ENCODE peak calls at places on chromosome 11, in ten cellular contexts. Z, S, K, W, O, D, R, L, J and X are unnamed samples. For H3K9me3 and H3K4me1, the result is how much of the 10 kb centered on the place peaks cover.

GRCh38 chr11:22192289-22192641 is 620 bp upstream of the ANO5 start:
- DNase-seq in J (no peak), W (no peak), L (peak), S (no peak), R (no peak), D (peak), O (peak), K (peak), Z (no peak), X (no peak)

GRCh38 chr11:128518493-128519207 is 68.7 kb downstream of the ETS1 start:
- DNase-seq in Z (no peak), S (no peak), L (no peak), W (no peak), K (no peak), R (no peak), O (no peak), D (no peak), J (no peak), X (no peak)

GRCh38 chr11:130070829-130071205 is 1.1 kb downstream of the APLP2 start:
- DNase-seq in Z (no peak), S (peak), R (no peak), L (no peak), O (no peak), W (no peak), D (no peak), K (no peak), J (peak), X (peak)

GRCh38 chr11:123409886-123410549 is 20.1 kb upstream of the GRAMD1B start:
- DNase-seq in S (no peak), R (no peak), W (no peak), O (no peak), D (no peak), L (no peak), K (no peak), J (no peak), Z (no peak), X (no peak)

GRCh38 chr11:115134886-115135285 is 369.3 kb downstream of the CADM1 start:
- DNase-seq in K (no peak), L (no peak), J (no peak), W (no peak), S (no peak), O (no peak), R (no peak), Z (no peak), D (no peak), X (no peak)

GRCh38 chr11:120801801-120802689 is 221.9 kb upstream of the TBCEL start:
- DNase-seq in D (peak), S (peak), Z (peak), R (peak), K (peak), W (peak), L (peak), J (no peak), O (peak), X (no peak)

GRCh38 chr11:35516361-35516760 is 9.1 kb downstream of the PAMR1 start:
- DNase-seq in O (no peak), D (no peak), R (no peak), S (no peak), L (no peak), J (no peak), W (no peak), K (no peak), Z (no peak), X (no peak)

GRCh38 chr11:18754308-18754707 is 28.3 kb upstream of the IGSF22 start:
- DNase-seq in S (no peak), W (no peak), D (no peak), O (no peak), R (no peak), Z (no peak), L (no peak), J (no peak), K (no peak), X (no peak)

GRCh38 chr11:131056036-131056435 is 139.8 kb upstream of the SNX19 start:
- DNase-seq in L (no peak), D (no peak), Z (no peak), S (no peak), O (no peak), J (no peak), R (no peak), K (no peak), W (no peak), X (no peak)

GRCh38 chr11:96238563-96239166 is 104.3 kb downstream of the MAML2 start:
- DNase-seq in W (no peak), D (no peak), R (no peak), Z (no peak), K (no peak), S (no peak), L (no peak), J (no peak), O (no peak), X (no peak)

GRCh38 chr11:111714522-111714921 is 51.7 kb downstream of the PPP2R1B start:
- DNase-seq in D (no peak), K (no peak), R (no peak), Z (no peak), L (no peak), O (no peak), S (no peak), W (no peak), J (peak), X (no peak)

GRCh38 chr11:8005556-8005955 is 18.4 kb downstream of the EIF3F start:
- DNase-seq in S (no peak), K (no peak), L (no peak), W (no peak), Z (no peak), D (no peak), R (no peak), J (no peak), O (no peak), X (no peak)

GRCh38 chr11:7060828-7061227 is 28.0 kb upstream of the RBMXL2 start:
- DNase-seq in J (no peak), L (no peak), W (no peak), D (no peak), K (no peak), S (no peak), R (no peak), O (no peak), Z (no peak), X (no peak)

GRCh38 chr11:109858152-109858551 is 235.0 kb upstream of the ZC3H12C start:
- DNase-seq in S (no peak), L (no peak), Z (no peak), W (no peak), K (no peak), D (no peak), R (no peak), O (no peak), J (no peak), X (no peak)

GRCh38 chr11:115659061-115659963 is 155.1 kb upstream of the CADM1 start:
- DNase-seq in O (no peak), L (no peak), S (no peak), K (no peak), R (no peak), D (no peak), J (no peak), W (no peak), Z (no peak), X (peak)

GRCh38 chr11:84398017-84398626 is 1112.0 kb upstream of the CCDC90B start:
- DNase-seq in O (no peak), Z (no peak), W (no peak), L (no peak), R (no peak), S (no peak), D (no peak), J (no peak), K (peak), X (no peak)

GRCh38 chr11:119800619-119801018 is 71.6 kb upstream of the NECTIN1 start:
- DNase-seq in J (peak), Z (no peak), K (no peak), S (no peak), W (peak), D (no peak), O (no peak), L (no peak), R (no peak), X (no peak)
- H3K9me3 ChIP-seq in J (under half), Z (under half), K (under half), S (under half), W (under half), D (under half), O (under half), L (under half), R (under half), X (under half)

DNA sequence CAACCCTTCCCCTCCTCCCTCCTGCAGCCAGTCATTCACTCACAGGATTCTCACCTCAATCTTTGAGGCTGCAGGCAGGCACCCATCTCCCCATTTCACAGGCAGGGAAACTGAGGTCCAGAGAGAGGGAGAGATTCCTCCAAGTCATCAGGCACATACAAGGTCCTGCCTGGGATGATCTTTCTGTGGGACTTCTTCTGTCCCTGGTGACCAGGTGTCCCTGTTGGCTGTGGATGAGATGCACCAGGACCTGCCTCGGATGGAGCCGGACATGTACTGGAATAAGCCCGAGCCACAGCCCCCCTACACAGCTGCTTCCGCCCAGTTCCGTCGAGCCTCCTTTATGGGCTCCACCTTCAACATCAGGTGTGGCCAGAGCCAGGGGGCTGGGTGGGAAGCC is 7.8 kb downstream of the FTH1 start:
- DNase-seq in K (no peak), S (no peak), L (no peak), W (no peak), D (no peak), Z (no peak), O (no peak), R (no peak), J (peak), X (no peak)
- H3K4me1 ChIP-seq in K (under half), S (under half), L (under half), W (half or more), D (under half), Z (under half), O (under half), R (under half), J (half or more), X (under half)

DNA sequence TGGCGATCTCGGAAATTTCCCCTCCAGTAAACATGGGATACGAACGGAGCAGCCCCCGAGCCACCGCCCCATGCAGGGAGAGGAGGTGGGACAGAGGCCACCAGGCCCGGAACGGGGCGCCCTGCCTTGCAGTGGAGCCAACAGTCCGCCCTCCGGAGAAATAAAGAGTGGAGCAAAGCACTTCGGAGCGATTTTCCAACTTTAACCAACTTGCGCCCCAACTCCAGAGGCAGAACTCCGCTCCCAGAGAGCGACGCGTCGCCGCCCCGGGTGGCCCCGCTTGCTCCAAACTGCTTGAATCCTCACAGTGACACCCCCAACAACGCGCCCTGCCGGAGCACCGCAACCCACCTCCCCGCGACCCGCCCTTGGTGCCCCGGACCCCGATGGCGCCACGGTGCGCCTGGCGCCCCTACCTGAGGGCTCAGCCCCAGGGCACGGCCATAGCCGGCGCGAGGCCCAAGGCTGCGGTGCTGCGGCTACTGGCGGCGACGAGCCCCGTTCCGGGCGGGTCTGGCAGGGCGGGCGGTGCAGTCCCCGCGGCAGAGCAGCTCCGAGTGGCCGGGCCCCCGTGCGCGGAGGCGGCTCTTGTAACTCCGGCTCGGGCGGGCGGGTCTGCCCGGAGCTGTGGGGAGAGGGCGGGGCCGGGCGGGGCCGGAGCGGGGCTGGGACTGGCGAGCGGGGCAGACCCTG is at the start of gene AHNAK:
- DNase-seq in O (no peak), L (peak), W (peak), K (no peak), Z (no peak), D (peak), S (peak), J (peak), R (no peak), X (peak)
- TF ChIP-seq POLR2AphosphoS5 in O (no peak), L (peak), W (peak), K (peak), Z (peak), D (peak), S (peak), J (peak), R (peak), X (peak)

DNA sequence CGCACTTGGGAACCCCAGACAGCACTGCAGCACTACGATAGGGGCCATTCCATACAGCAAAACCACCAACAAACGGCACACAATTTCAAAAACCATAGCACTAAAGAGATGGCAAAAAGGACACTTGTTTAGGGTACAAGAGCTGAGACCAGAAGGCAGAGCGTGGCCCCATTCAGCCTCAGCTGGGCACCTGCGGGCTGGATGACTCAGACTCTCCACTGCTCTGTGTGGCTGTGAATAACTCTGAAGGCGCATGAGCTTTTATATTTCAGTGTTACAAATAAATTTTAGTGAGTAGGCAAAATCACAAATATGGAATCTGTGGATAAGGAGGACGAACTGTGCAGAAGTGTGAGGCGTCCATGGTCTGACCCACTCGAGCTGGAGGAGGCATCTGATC is 325.8 kb downstream of the SHANK2 start:
- DNase-seq in O (no peak), J (no peak), K (no peak), L (no peak), R (no peak), D (no peak), Z (no peak), W (no peak), S (no peak), X (no peak)
- H3K9me3 ChIP-seq in O (under half), J (under half), K (under half), L (under half), R (under half), D (under half), Z (under half), W (under half), S (under half), X (under half)

DNA sequence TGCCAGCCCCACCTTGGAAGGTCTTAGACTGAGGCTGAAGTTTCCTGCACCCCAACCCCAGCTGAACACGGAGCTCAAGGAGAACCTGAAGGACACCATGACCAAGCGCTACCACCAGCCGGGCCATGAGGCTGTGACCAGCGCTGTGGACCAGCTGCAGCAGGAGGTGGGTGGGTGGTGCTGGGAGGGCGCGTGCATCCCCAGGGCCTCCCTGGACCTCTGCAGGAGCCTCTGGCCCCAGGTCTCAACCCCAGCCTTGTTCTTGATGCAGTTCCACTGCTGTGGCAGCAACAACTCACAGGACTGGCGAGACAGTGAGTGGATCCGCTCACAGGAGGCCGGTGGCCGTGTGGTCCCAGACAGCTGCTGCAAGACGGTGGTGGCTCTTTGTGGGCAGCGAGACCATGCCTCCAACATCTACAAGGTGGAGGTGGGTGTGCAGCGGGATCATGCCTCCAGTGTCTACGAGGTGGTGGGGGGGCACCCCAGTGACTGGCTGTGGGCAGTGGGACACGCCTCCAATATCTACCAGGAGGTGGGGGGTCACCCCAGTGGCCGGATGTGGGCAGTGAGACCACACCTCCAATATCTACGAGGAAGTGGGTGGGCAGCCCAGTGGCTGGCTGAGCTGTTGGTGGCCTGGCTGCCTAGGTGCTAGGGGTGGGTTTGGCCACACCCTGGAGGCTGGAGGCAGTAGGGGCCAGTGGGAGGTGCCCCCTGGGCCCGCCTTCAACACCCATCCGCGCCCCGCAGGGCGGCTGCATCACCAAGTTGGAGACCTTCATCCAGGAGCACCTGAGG is 4.6 kb downstream of the CD151 start:
- DNase-seq in O (no peak), J (no peak), K (no peak), Z (no peak), D (peak), W (no peak), R (no peak), L (no peak), S (no peak), X (no peak)
- H3K4me1 ChIP-seq in O (under half), J (half or more), K (half or more), Z (half or more), D (under half), W (half or more), R (half or more), L (half or more), S (under half), X (under half)

GRCh38 chr11:44634401-44635281 is 69.2 kb downstream of the CD82 start:
- DNase-seq in R (no peak), L (peak), Z (peak), W (peak), J (peak), S (peak), O (no peak), K (no peak), D (peak), X (peak)

GRCh38 chr11:44637477-44637876 is 72.0 kb downstream of the CD82 start:
- DNase-seq in D (no peak), Z (no peak), R (no peak), W (no peak), J (no peak), K (no peak), L (no peak), O (no peak), S (no peak), X (no peak)

GRCh38 chr11:44633641-44634040 is 68.2 kb downstream of the CD82 start:
- DNase-seq in W (peak), L (no peak), O (no peak), S (no peak), K (no peak), D (no peak), J (peak), Z (no peak), R (no peak), X (no peak)

GRCh38 chr11:44643207-44643606 is 77.7 kb downstream of the CD82 start:
- DNase-seq in Z (no peak), L (no peak), K (no peak), O (no peak), J (no peak), S (no peak), W (no peak), D (no peak), R (no peak), X (no peak)

DNA sequence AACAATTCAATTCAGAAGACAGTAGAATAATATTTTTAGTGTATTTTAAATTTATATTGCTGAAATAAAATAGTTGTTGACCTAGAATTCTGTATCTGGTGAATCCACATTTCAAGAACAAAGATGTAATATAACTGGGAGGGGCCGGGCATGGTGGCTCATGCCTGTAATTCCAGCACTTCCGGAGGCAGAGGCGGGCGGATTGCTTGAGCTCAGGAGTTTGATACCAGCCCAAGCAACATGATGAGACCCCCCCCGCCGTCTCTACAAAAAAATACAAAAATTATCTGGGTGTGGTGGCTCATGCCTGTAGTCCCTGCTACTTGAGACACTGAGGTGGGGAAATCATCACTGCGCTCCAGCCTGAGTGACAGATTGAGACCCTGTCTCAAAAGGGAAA is 72.6 kb downstream of the CD82 start:
- DNase-seq in S (peak), O (no peak), R (no peak), K (no peak), Z (no peak), D (no peak), W (peak), J (peak), L (peak), X (no peak)
- TF ChIP-seq POLR2AphosphoS5 in S (no peak), O (no peak), R (no peak), K (no peak), Z (no peak), D (no peak), W (no peak), J (no peak), L (no peak), X (no peak)

GRCh38 chr11:31808721-31809542 is 2.2 kb downstream of the PAX6 start:
- DNase-seq in S (no peak), D (no peak), W (no peak), L (no peak), K (no peak), R (no peak), J (no peak), Z (no peak), O (no peak), X (no peak)

GRCh38 chr11:31810779-31811647 is at the start of gene PAX6:
- DNase-seq in O (no peak), S (no peak), Z (peak), R (no peak), L (no peak), K (peak), D (peak), W (peak), J (peak), X (peak)

GRCh38 chr11:31809543-31809856 is 1.6 kb downstream of the PAX6 start:
- DNase-seq in O (no peak), D (no peak), K (no peak), J (no peak), Z (no peak), L (no peak), W (no peak), R (no peak), S (no peak), X (no peak)

GRCh38 chr11:31808268-31808667 is 2.9 kb downstream of the PAX6 start:
- DNase-seq in L (no peak), W (no peak), S (no peak), K (no peak), Z (no peak), J (no peak), R (no peak), O (no peak), D (no peak), X (no peak)

DNA sequence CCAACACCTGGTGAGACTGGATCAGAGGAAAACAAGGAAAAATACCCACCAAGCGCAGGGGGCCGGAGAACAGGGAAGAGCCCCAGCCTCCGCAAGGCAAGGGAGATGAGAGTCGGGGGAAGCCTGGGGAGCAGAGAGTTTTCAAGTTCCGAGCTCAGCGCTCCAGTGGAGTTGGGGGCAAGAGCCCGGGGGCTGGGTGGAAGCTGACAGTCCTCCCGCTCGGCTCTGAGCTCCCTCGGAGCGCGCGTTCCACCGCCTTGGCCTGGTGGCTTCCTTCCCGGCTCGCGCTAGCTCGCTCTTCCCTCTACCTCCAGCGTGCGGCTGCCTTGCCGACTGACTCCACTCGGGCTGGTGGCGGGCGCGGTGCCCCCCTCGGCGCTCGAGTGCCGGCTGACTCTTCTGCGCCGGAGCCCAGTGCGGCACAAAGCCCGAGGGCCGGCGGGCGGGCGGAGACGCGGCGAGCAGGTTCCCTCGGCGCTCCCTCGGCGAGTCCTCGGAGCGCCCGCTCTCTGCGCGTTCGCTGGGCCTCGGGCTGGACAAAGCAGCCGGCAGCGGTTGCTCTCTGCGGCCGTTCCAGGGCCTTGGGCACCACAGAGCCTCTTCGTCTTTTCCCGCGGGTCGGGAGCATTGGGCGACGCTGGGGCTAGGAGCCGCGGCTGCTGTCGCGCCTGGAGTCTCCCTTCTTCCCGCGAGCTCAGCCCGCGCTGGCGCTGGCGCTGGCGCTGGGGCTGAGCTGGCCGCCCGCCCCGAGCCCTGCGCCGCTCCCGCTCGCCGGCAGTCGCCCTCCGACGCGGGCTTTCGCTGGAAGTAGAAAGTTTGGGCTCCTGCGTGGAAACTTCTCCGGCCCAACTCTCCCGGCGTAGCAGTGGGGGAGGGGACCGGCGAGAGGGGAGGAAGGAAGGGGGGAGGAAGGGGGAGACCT is 1.0 kb downstream of the PAX6 start:
- DNase-seq in W (peak), S (no peak), L (no peak), Z (no peak), O (no peak), R (no peak), J (peak), K (no peak), D (peak), X (peak)
- H3K9me3 ChIP-seq in W (under half), S (under half), L (under half), Z (under half), O (under half), R (under half), J (under half), K (under half), D (under half), X (under half)